ENCODE peak calls at places on chromosomes 3 and 15, in seven cellular contexts. One of them, this sample, is unnamed.

GRCh38 chr15:31732695-31733094 is 297.6 kb upstream of the CHRNA7 start:
- DNase-seq in heart right ventricle: no peak
- DNase-seq in left ventricle myocardium inferior: no peak
- DNase-seq in tibial artery: no peak
- DNase-seq in fibroblast of the aortic adventitia: no peak
- DNase-seq in cardiac fibroblast: no peak
- DNase-seq in Calu3: no peak
- DNase-seq in this sample: no peak

GRCh38 chr15:42194502-42194901 is 13.6 kb downstream of the VPS39 start:
- DNase-seq in left ventricle myocardium inferior: no peak
- DNase-seq in Calu3: no peak
- DNase-seq in fibroblast of the aortic adventitia: peak
- DNase-seq in tibial artery: no peak
- DNase-seq in heart right ventricle: no peak
- DNase-seq in cardiac fibroblast: peak
- DNase-seq in this sample: no peak

GRCh38 chr15:98903377-98904018 is 104.1 kb downstream of the PGPEP1L start:
- DNase-seq in tibial artery: no peak
- DNase-seq in left ventricle myocardium inferior: no peak
- DNase-seq in cardiac fibroblast: peak
- DNase-seq in heart right ventricle: no peak
- DNase-seq in Calu3: no peak
- DNase-seq in fibroblast of the aortic adventitia: peak
- DNase-seq in this sample: no peak

GRCh38 chr3:124915254-124915653 is 19.3 kb downstream of the MUC13 start:
- DNase-seq in left ventricle myocardium inferior: no peak
- DNase-seq in fibroblast of the aortic adventitia: no peak
- DNase-seq in tibial artery: no peak
- DNase-seq in heart right ventricle: no peak
- DNase-seq in cardiac fibroblast: no peak
- DNase-seq in Calu3: no peak
- DNase-seq in this sample: no peak

GRCh38 chr3:55467099-55467498 is 20.0 kb downstream of the WNT5A start:
- DNase-seq in tibial artery: no peak
- DNase-seq in cardiac fibroblast: peak
- DNase-seq in left ventricle myocardium inferior: no peak
- DNase-seq in fibroblast of the aortic adventitia: peak
- DNase-seq in Calu3: no peak
- DNase-seq in heart right ventricle: no peak
- DNase-seq in this sample: no peak

GRCh38 chr3:129927072-129927471 is 33.6 kb upstream of the TMCC1 start:
- DNase-seq in heart right ventricle: no peak
- DNase-seq in Calu3: no peak
- DNase-seq in left ventricle myocardium inferior: no peak
- DNase-seq in cardiac fibroblast: no peak
- DNase-seq in fibroblast of the aortic adventitia: no peak
- DNase-seq in tibial artery: no peak
- DNase-seq in this sample: no peak

GRCh38 chr3:170488802-170489201 is 70.1 kb downstream of the CLDN11 start:
- DNase-seq in left ventricle myocardium inferior: no peak
- DNase-seq in heart right ventricle: no peak
- DNase-seq in Calu3: no peak
- DNase-seq in cardiac fibroblast: peak
- DNase-seq in tibial artery: no peak
- DNase-seq in fibroblast of the aortic adventitia: peak
- DNase-seq in this sample: no peak

GRCh38 chr3:134708671-134709070 is 57.8 kb upstream of the KY start:
- DNase-seq in left ventricle myocardium inferior: no peak
- DNase-seq in fibroblast of the aortic adventitia: peak
- DNase-seq in Calu3: no peak
- DNase-seq in tibial artery: no peak
- DNase-seq in heart right ventricle: no peak
- DNase-seq in cardiac fibroblast: peak
- DNase-seq in this sample: no peak

GRCh38 chr3:172259726-172260248 is 188.5 kb downstream of the GHSR start:
- DNase-seq in fibroblast of the aortic adventitia: no peak
- DNase-seq in heart right ventricle: no peak
- DNase-seq in tibial artery: no peak
- DNase-seq in Calu3: no peak
- DNase-seq in cardiac fibroblast: no peak
- DNase-seq in left ventricle myocardium inferior: no peak
- DNase-seq in this sample: no peak

GRCh38 chr3:172266103-172266502 is 182.2 kb downstream of the GHSR start:
- DNase-seq in tibial artery: no peak
- DNase-seq in fibroblast of the aortic adventitia: no peak
- DNase-seq in left ventricle myocardium inferior: no peak
- DNase-seq in Calu3: no peak
- DNase-seq in cardiac fibroblast: no peak
- DNase-seq in heart right ventricle: no peak
- DNase-seq in this sample: no peak

GRCh38 chr3:172261053-172261452 is 187.2 kb downstream of the GHSR start:
- DNase-seq in tibial artery: no peak
- DNase-seq in cardiac fibroblast: peak
- DNase-seq in Calu3: peak
- DNase-seq in fibroblast of the aortic adventitia: no peak
- DNase-seq in heart right ventricle: no peak
- DNase-seq in left ventricle myocardium inferior: no peak
- DNase-seq in this sample: no peak

GRCh38 chr3:172260381-172260780 is 187.9 kb downstream of the GHSR start:
- DNase-seq in heart right ventricle: no peak
- DNase-seq in Calu3: peak
- DNase-seq in tibial artery: no peak
- DNase-seq in fibroblast of the aortic adventitia: peak
- DNase-seq in left ventricle myocardium inferior: no peak
- DNase-seq in cardiac fibroblast: peak
- DNase-seq in this sample: no peak

DNA sequence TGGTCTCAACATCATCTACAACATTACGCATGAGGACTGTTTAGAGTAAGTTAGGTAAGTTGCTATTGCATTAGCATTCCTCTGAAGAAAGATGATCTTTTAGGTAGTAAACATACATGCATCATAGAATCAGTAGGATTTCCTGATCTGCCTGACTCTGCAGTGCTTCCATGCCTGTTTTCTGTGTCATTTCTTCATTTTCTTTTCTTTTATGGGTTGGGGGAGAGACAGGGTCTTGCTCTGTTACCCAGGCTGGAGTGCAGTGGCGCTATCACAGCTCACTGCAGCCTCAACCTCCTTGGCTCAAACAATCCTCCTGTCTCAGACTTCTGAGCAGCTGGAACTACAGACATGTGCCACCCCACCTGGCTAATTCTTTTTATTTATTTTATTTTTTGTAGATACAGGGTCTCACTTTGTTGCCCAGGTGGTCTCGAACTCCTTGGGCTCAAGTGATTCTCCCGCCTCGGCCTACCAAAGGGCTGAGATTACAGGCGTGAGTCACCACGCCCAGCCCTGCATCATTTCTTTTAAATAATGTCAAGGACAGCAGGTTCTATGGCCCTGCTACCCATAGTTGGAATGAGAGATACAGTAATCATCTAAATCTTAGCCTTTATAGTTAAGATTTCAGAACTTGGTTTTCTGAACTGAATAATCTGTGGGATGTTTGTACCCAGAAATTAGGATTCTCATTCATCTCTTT is 184.3 kb downstream of the GHSR start:
- DNase-seq in fibroblast of the aortic adventitia: no peak
- DNase-seq in tibial artery: no peak
- DNase-seq in Calu3: no peak
- DNase-seq in left ventricle myocardium inferior: no peak
- DNase-seq in cardiac fibroblast: no peak
- DNase-seq in heart right ventricle: no peak
- DNase-seq in this sample: no peak
- TF ChIP-seq CTCF in fibroblast of the aortic adventitia: no peak
- TF ChIP-seq CTCF in tibial artery: no peak
- TF ChIP-seq CTCF in Calu3: no peak
- TF ChIP-seq CTCF in left ventricle myocardium inferior: no peak
- TF ChIP-seq CTCF in cardiac fibroblast: no peak
- TF ChIP-seq CTCF in heart right ventricle: no peak
- TF ChIP-seq CTCF in this sample: no peak

DNA sequence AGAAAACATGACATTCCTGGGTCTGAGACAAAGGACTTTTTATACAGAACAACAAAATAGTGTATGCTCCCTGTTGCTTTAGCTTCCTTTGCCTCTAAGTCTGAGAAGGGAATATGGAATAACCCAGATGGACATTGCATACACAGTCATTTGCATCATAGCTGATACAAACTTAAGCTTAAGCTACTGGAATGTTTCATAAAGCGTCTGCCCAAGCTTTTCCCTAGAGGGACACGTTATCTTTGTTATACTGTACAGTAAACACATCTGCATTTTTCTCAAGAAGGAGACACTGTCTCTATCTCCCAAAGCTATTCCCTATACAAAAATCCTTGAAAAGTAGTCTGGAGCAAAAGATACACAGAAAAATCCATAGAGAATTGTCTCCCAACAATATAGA is 775.0 kb downstream of the DIPK2A start:
- DNase-seq in Calu3: no peak
- DNase-seq in heart right ventricle: no peak
- DNase-seq in tibial artery: no peak
- DNase-seq in cardiac fibroblast: peak
- DNase-seq in left ventricle myocardium inferior: no peak
- DNase-seq in fibroblast of the aortic adventitia: peak
- DNase-seq in this sample: no peak
- TF ChIP-seq CTCF in Calu3: no peak
- TF ChIP-seq CTCF in heart right ventricle: no peak
- TF ChIP-seq CTCF in tibial artery: no peak
- TF ChIP-seq CTCF in cardiac fibroblast: no peak
- TF ChIP-seq CTCF in left ventricle myocardium inferior: no peak
- TF ChIP-seq CTCF in fibroblast of the aortic adventitia: no peak
- TF ChIP-seq CTCF in this sample: no peak

DNA sequence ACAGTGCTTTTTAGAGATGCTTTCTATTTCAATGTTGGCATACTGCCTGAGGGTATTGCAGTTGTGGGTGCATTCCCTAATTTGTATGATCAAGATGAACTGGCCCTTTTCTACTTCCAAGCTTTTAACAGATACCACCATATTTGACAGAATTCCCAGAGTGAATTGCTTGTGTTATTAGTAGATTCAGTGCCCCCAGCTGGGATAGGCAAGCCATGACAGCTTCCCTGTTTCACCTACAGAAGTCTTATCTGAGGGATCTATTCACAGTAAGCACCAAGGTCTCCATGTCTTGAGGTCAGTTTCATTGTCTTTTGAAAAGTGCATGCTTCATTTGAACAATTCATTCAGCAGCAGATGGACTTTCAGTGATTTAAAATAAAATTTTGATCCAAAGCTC is 68.8 kb upstream of the GOLGA6B start:
- DNase-seq in Calu3: no peak
- DNase-seq in fibroblast of the aortic adventitia: peak
- DNase-seq in tibial artery: no peak
- DNase-seq in cardiac fibroblast: peak
- DNase-seq in left ventricle myocardium inferior: no peak
- DNase-seq in heart right ventricle: no peak
- DNase-seq in this sample: no peak
- TF ChIP-seq CTCF in Calu3: no peak
- TF ChIP-seq CTCF in fibroblast of the aortic adventitia: peak
- TF ChIP-seq CTCF in tibial artery: no peak
- TF ChIP-seq CTCF in cardiac fibroblast: peak
- TF ChIP-seq CTCF in left ventricle myocardium inferior: peak
- TF ChIP-seq CTCF in heart right ventricle: no peak
- TF ChIP-seq CTCF in this sample: no peak

DNA sequence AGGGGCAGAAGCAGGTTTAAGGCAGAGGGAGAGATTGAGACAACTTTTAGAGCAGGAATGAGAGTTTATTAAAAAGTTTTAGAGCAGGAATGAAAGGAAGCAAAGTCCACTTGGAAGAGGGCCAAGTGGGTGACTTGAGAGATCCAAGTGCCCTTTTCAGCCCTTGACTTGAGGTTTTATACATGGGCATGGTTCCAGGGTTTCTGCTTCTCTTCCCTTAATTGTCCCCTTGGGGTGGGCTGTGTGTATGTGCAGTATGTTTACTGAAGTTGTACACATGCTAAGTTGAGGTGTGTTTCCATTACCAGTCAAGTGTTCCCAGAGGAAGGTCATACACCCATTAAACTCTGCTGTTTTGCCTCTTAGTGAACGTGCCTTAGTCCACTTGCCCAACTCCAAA is 41.0 kb downstream of the METTL6 start:
- DNase-seq in tibial artery: no peak
- DNase-seq in cardiac fibroblast: no peak
- DNase-seq in fibroblast of the aortic adventitia: no peak
- DNase-seq in heart right ventricle: no peak
- DNase-seq in left ventricle myocardium inferior: no peak
- DNase-seq in Calu3: no peak
- DNase-seq in this sample: no peak
- TF ChIP-seq CTCF in tibial artery: no peak
- TF ChIP-seq CTCF in cardiac fibroblast: no peak
- TF ChIP-seq CTCF in fibroblast of the aortic adventitia: no peak
- TF ChIP-seq CTCF in heart right ventricle: no peak
- TF ChIP-seq CTCF in left ventricle myocardium inferior: no peak
- TF ChIP-seq CTCF in Calu3: no peak
- TF ChIP-seq CTCF in this sample: no peak

GRCh38 chr15:68417897-68418296 is 14.1 kb downstream of the ITGA11 start:
- DNase-seq in left ventricle myocardium inferior: no peak
- DNase-seq in fibroblast of the aortic adventitia: peak
- DNase-seq in heart right ventricle: no peak
- DNase-seq in Calu3: no peak
- DNase-seq in cardiac fibroblast: no peak
- DNase-seq in tibial artery: peak
- DNase-seq in this sample: no peak
- TF ChIP-seq CTCF in left ventricle myocardium inferior: no peak
- TF ChIP-seq CTCF in fibroblast of the aortic adventitia: no peak
- TF ChIP-seq CTCF in heart right ventricle: no peak
- TF ChIP-seq CTCF in Calu3: no peak
- TF ChIP-seq CTCF in cardiac fibroblast: no peak
- TF ChIP-seq CTCF in tibial artery: no peak
- TF ChIP-seq CTCF in this sample: no peak